ENCODE peak calls at places on chromosomes 6 and 20, in eight cellular contexts. C is lung; L is stimulated activated CD4-positive, alpha-beta T cell treated with anti-CD3 and anti-CD28 coated beads, Interleukin-1b, Interleukin-23, amount 100 ng/mL, for 4 hours; G is NT2/D1; Z is chondrocyte; N is AG04449; V is stimulated activated CD8-positive, alpha-beta memory T cell treated with anti-CD3 and anti-CD28 coated beads, Interleukin-4, amount 100 ng/mL, for 1 hour; E is neural crest cell. F is an unnamed sample.

GRCh38 chr6:108589244-108589730 is 28.6 kb downstream of the FOXO3 start:
- DNase-seq in V (no peak), N (no peak), C (peak; percentile 85), E (peak; percentile 31), Z (no peak), G (peak; percentile 84), L (no peak), F (peak; percentile 95)

GRCh38 chr20:49785851-49786174 is 26.8 kb upstream of the SLC9A8 start:
- DNase-seq in V (no peak), G (no peak), N (no peak), L (no peak), Z (no peak), E (no peak), C (no peak), F (no peak)

GRCh38 chr6:79111549-79111948 is 33.5 kb upstream of the PHIP start:
- DNase-seq in C (no peak), V (no peak), Z (no peak), N (no peak), G (no peak), E (no peak), L (no peak), F (no peak)

GRCh38 chr20:24909086-24909780 is 39.8 kb upstream of the CST7 start:
- DNase-seq in V (no peak), G (no peak), C (no peak), Z (no peak), L (no peak), E (no peak), N (no peak), F (no peak)

GRCh38 chr6:41553405-41553999 is 7.3 kb downstream of the FOXP4 start:
- DNase-seq in C (no peak), E (no peak), Z (no peak), N (no peak), V (no peak), G (no peak), L (no peak), F (peak; percentile 52)

GRCh38 chr6:56292505-56293181 is 45.3 kb upstream of the COL21A1 start:
- DNase-seq in L (no peak), G (peak; percentile 36), C (no peak), Z (no peak), E (peak; percentile 42), V (no peak), N (peak; percentile 17), F (peak; percentile 77)

GRCh38 chr20:8076505-8077498 is 55.3 kb upstream of the PLCB1 start:
- DNase-seq in G (no peak), V (no peak), L (no peak), N (no peak), C (no peak), Z (no peak), E (no peak), F (peak; percentile 38)

GRCh38 chr20:24586523-24586840 is 117.1 kb downstream of the SYNDIG1 start:
- DNase-seq in N (no peak), L (no peak), V (no peak), G (no peak), C (no peak), E (no peak), Z (no peak), F (no peak)

GRCh38 chr6:37845026-37845911 is 25.7 kb downstream of the ZFAND3 start:
- DNase-seq in N (no peak), V (no peak), E (no peak), G (no peak), Z (no peak), C (no peak), L (no peak), F (no peak)

GRCh38 chr20:62374431-62375152 is 7.5 kb upstream of the LAMA5 start:
- DNase-seq in L (no peak), Z (no peak), V (no peak), G (no peak), E (no peak), C (no peak), N (no peak), F (no peak)

GRCh38 chr6:143223895-143224294 is 163.2 kb downstream of the AIG1 start:
- DNase-seq in E (no peak), N (no peak), Z (no peak), C (no peak), V (no peak), G (no peak), L (no peak), F (peak; percentile 44)

GRCh38 chr20:1941226-1941625 is 46.0 kb downstream of the SIRPA start:
- DNase-seq in Z (no peak), E (no peak), L (no peak), C (peak; percentile 48), G (no peak), V (no peak), N (no peak), F (no peak)

GRCh38 chr6:92315312-92315711 is 1104.0 kb downstream of the EPHA7 start:
- DNase-seq in L (no peak), Z (no peak), E (no peak), G (no peak), N (no peak), C (no peak), V (no peak), F (no peak)

GRCh38 chr6:137601471-137601870 is 107.3 kb upstream of the OLIG3 start:
- DNase-seq in L (no peak), Z (no peak), G (no peak), E (no peak), N (no peak), C (no peak), V (no peak), F (no peak)

GRCh38 chr6:133595076-133595868 is 293.6 kb upstream of the TCF21 start:
- DNase-seq in Z (no peak), G (no peak), E (no peak), V (no peak), N (no peak), C (no peak), L (no peak), F (no peak)

GRCh38 chr6:140153703-140154102 is 779.3 kb upstream of the CITED2 start:
- DNase-seq in C (no peak), Z (no peak), V (no peak), E (no peak), L (no peak), G (no peak), N (no peak), F (no peak)

GRCh38 chr6:48664850-48665249 is 553.9 kb upstream of the PTCHD4 start:
- DNase-seq in E (no peak), C (no peak), G (no peak), L (no peak), Z (no peak), N (no peak), V (no peak), F (no peak)

GRCh38 chr6:124203812-124204167 is 400.1 kb downstream of the NKAIN2 start:
- DNase-seq in C (no peak), L (no peak), V (no peak), N (no peak), E (no peak), G (no peak), Z (no peak), F (no peak)

GRCh38 chr6:106927531-106928398 is 46.8 kb downstream of the CD24 start:
- DNase-seq in V (no peak), G (peak; percentile 20), L (peak; percentile 17), N (no peak), Z (no peak), C (no peak), E (peak; percentile 69), F (peak; percentile 60)

GRCh38 chr6:106510090-106510970 is 119.0 kb downstream of the RTN4IP1 start:
- DNase-seq in G (no peak), Z (no peak), C (peak; percentile 79), L (peak; percentile 55), V (peak; percentile 32), E (peak; percentile 18), N (no peak), F (peak; percentile 53)

GRCh38 chr20:37020636-37021035 is 69.1 kb upstream of the SAMHD1 start:
- DNase-seq in N (no peak), V (no peak), E (no peak), L (no peak), G (no peak), C (no peak), Z (no peak), F (no peak)

GRCh38 chr6:83231146-83231545 is 38.0 kb downstream of the RWDD2A start:
- DNase-seq in E (no peak), N (peak; percentile 85), V (no peak), G (no peak), Z (no peak), L (no peak), C (no peak), F (no peak)

GRCh38 chr6:33967966-33968724 is 164.3 kb upstream of the MLN start:
- DNase-seq in G (peak; percentile 23), N (no peak), L (no peak), C (no peak), V (no peak), E (no peak), Z (peak; percentile 2), F (peak; percentile 76)

GRCh38 chr20:56249244-56249955 is 868 bp downstream of the MC3R start:
- DNase-seq in N (no peak), E (peak; percentile 1), L (peak; percentile 10), G (no peak), V (no peak), Z (no peak), C (no peak), F (peak; percentile 62)

GRCh38 chr20:59778615-59779200 is 154.7 kb downstream of the SYCP2 start:
- DNase-seq in L (no peak), V (no peak), C (no peak), G (no peak), E (no peak), Z (no peak), N (no peak), F (no peak)

GRCh38 chr20:46055269-46055668 is 26.3 kb downstream of the SLC12A5 start:
- DNase-seq in N (no peak), E (no peak), Z (no peak), G (no peak), V (no peak), L (no peak), C (no peak), F (no peak)

GRCh38 chr6:148747145-148747492 is 289 bp downstream of the UST start:
- DNase-seq in C (peak; percentile 40), V (no peak), Z (no peak), G (no peak), N (no peak), E (no peak), L (no peak), F (no peak)

GRCh38 chr6:128242765-128243403 is 277.5 kb downstream of the PTPRK start:
- DNase-seq in V (no peak), N (peak; percentile 34), E (no peak), G (no peak), L (no peak), C (no peak), Z (no peak), F (peak; percentile 52)

GRCh38 chr6:138863331-138863730 is 67.4 kb downstream of the ECT2L start:
- DNase-seq in E (no peak), N (no peak), L (no peak), Z (no peak), G (no peak), V (no peak), C (no peak), F (no peak)

GRCh38 chr20:44691424-44692423 is 23.4 kb upstream of the CCN5 start:
- DNase-seq in Z (no peak), C (no peak), V (no peak), N (no peak), L (no peak), G (no peak), E (no peak), F (no peak)

GRCh38 chr20:1434571-1435336 is 31.9 kb downstream of the NSFL1C start:
- DNase-seq in V (peak; percentile 22), E (no peak), C (peak; percentile 50), Z (no peak), N (peak; percentile 36), G (no peak), L (no peak), F (peak; percentile 67)

GRCh38 chr6:154499854-154500589 is 10.5 kb downstream of the CNKSR3 start:
- DNase-seq in L (no peak), V (no peak), Z (no peak), C (no peak), G (no peak), E (no peak), N (no peak), F (no peak)

GRCh38 chr20:3165473-3166337 is 6.0 kb upstream of the FASTKD5 start:
- DNase-seq in C (no peak), E (no peak), Z (no peak), V (no peak), L (no peak), N (no peak), G (no peak), F (no peak)

GRCh38 chr6:7911345-7911725 is 747 bp upstream of the TXNDC5 start:
- DNase-seq in L (no peak), N (no peak), G (no peak), V (no peak), Z (no peak), C (no peak), E (no peak), F (peak; percentile 21)

F was measured in mesendoderm.